ENCODE peak calls at places on chromosomes 3 and 15, in seven cellular contexts. A is osteoblast; M is CD8-positive, alpha-beta T cell; L is adrenal gland; R is endodermal cell; W is GM23248; J is pancreas. Y is an unnamed sample.

GRCh38 chr15:25525741-25526140 is 86.9 kb upstream of the UBE3A start:
- DNase-seq in W (peak; percentile 55), J (no peak), A (no peak), R (no peak), M (no peak), L (no peak), Y (no peak)

GRCh38 chr3:37480003-37480402 is 305.6 kb upstream of the LRRFIP2 start:
- DNase-seq in J (no peak), M (no peak), R (no peak), L (peak; percentile 70), A (no peak), W (no peak), Y (no peak)

GRCh38 chr15:83292317-83292716 is 7.9 kb upstream of the BNC1 start:
- DNase-seq in R (no peak), M (no peak), W (peak; percentile 90), A (no peak), J (no peak), L (no peak), Y (no peak)

GRCh38 chr3:127026661-127027060 is 43.7 kb downstream of the PLXNA1 start:
- DNase-seq in M (no peak), R (no peak), W (no peak), J (no peak), L (no peak), A (no peak), Y (no peak)

GRCh38 chr3:187807086-187807862 is 62.0 kb upstream of the BCL6 start:
- DNase-seq in M (no peak), L (no peak), W (peak; percentile 92), R (peak; percentile 5), A (no peak), J (no peak), Y (no peak)

GRCh38 chr3:172106989-172107388 is 67.6 kb downstream of the FNDC3B start:
- DNase-seq in J (no peak), A (no peak), W (no peak), R (no peak), M (peak; percentile 59), L (no peak), Y (peak; percentile 87)

GRCh38 chr15:100686021-100686724 is 83.8 kb downstream of the ASB7 start:
- DNase-seq in J (no peak), M (no peak), L (peak; percentile 39), R (no peak), A (peak; percentile 53), W (peak; percentile 78), Y (no peak)

GRCh38 chr15:27827336-27827735 is 271.8 kb downstream of the OCA2 start:
- DNase-seq in J (no peak), W (peak; percentile 76), M (no peak), L (no peak), A (no peak), R (no peak), Y (no peak)

GRCh38 chr3:159854500-159855124 is 134.0 kb upstream of the IL12A start:
- DNase-seq in J (no peak), R (no peak), M (no peak), L (no peak), A (peak; percentile 87), W (peak; percentile 95), Y (no peak)

GRCh38 chr3:160804762-160805161 is 48.7 kb downstream of the PPM1L start:
- DNase-seq in W (peak; percentile 3), L (peak; percentile 86), R (no peak), J (no peak), M (no peak), A (no peak), Y (no peak)

GRCh38 chr15:40721716-40722115 is 26.7 kb downstream of the RAD51 start:
- DNase-seq in M (no peak), R (no peak), J (no peak), A (no peak), W (no peak), L (no peak), Y (no peak)

GRCh38 chr3:160279657-160280056 is 54.4 kb downstream of the C3orf80 start:
- DNase-seq in J (no peak), W (no peak), L (no peak), M (no peak), R (peak; percentile 45), A (no peak), Y (no peak)

GRCh38 chr3:77051927-77052542 is 12.1 kb downstream of the ROBO2 start:
- DNase-seq in M (no peak), L (no peak), J (no peak), A (no peak), R (no peak), W (no peak), Y (no peak)

DNA sequence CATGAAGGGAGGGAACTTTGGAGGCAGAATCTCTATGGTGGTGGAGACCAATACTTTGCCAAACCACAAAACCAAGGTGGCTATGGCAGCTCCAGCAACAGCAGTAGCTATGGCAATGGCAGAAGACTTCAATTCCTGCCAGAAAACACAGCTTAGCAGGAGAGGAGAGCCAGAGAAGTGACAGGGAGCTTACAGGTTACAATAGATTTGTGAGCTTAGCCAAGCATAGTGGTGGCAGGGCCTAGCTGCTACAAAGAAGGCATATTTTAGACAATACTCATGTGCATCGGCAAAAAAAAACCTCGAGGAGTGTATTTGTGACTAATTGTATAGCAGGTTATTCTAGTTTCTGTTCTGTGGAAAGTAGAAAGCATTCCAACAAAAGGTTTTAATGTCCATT is 6.4 kb upstream of the CSTA start:
- DNase-seq in W (peak; percentile 9), A (no peak), J (no peak), M (no peak), L (no peak), R (no peak), Y (no peak)
- H3K4me1 ChIP-seq in W (peaks cover 3% of the 10 kb centered on the region), A (peaks cover 4% of the 10 kb centered on the region), J (no peaks in the 10 kb centered on the region), M (peaks cover 15% of the 10 kb centered on the region), L (no peaks in the 10 kb centered on the region), R (no peaks in the 10 kb centered on the region), Y (peaks cover 15% of the 10 kb centered on the region)

DNA sequence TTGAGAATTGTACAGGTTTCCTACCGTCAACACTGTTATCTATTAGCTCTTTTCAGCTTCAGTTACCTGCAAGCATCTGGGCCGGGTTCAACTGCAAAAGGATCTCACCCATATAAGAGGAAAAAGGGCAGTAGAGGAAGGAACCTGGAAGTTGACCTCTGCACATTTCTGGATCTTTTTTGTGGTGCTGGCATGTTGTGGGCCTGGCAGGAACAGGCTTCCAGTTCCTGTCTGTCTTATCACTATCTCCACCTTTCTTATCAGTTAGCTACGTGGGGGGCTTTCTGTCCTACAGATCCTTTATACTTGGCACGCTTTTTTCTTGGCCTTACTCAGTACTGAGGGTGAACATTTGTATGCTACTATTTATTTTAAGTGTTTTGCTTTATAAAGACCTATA is 42.2 kb upstream of the TJP1 start:
- DNase-seq in L (no peak), R (no peak), A (no peak), J (no peak), M (no peak), W (no peak), Y (no peak)
- H3K4me1 ChIP-seq in L (peaks cover 13% of the 10 kb centered on the region), R (peaks cover 5% of the 10 kb centered on the region), A (peaks cover 16% of the 10 kb centered on the region), J (peaks cover 8% of the 10 kb centered on the region), M (no peaks in the 10 kb centered on the region), W (peaks cover 17% of the 10 kb centered on the region), Y (no peaks in the 10 kb centered on the region)

GRCh38 chr3:56772926-56773587 is 28.7 kb downstream of the ARHGEF3 start:
- DNase-seq in M (no peak), A (no peak), R (no peak), W (peak; percentile 8), J (no peak), L (no peak), Y (no peak)
- H3K4me1 ChIP-seq in M (peaks cover 72% of the 10 kb centered on the region), A (peaks cover 5% of the 10 kb centered on the region), R (peaks cover 12% of the 10 kb centered on the region), W (no peaks in the 10 kb centered on the region), J (peaks cover 16% of the 10 kb centered on the region), L (peaks cover 67% of the 10 kb centered on the region), Y (peaks cover 64% of the 10 kb centered on the region)

GRCh38 chr3:182596673-182597410 is 196.5 kb upstream of the ATP11B start:
- DNase-seq in A (no peak), W (no peak), R (no peak), L (no peak), M (no peak), J (no peak), Y (no peak)

GRCh38 chr3:182605882-182606611 is 187.3 kb upstream of the ATP11B start:
- DNase-seq in M (no peak), R (no peak), J (no peak), L (no peak), W (no peak), A (no peak), Y (no peak)

GRCh38 chr3:182603501-182603900 is 189.8 kb upstream of the ATP11B start:
- DNase-seq in L (no peak), A (no peak), M (no peak), W (no peak), J (no peak), R (no peak), Y (no peak)

GRCh38 chr3:182597621-182598041 is 195.7 kb upstream of the ATP11B start:
- DNase-seq in R (no peak), L (no peak), M (no peak), J (no peak), W (peak; percentile 3), A (no peak), Y (no peak)

GRCh38 chr3:182601597-182601996 is 191.7 kb upstream of the ATP11B start:
- DNase-seq in J (no peak), L (no peak), M (no peak), W (no peak), A (no peak), R (no peak), Y (no peak)
- H3K4me1 ChIP-seq in J (no peaks in the 10 kb centered on the region), L (no peaks in the 10 kb centered on the region), M (no peaks in the 10 kb centered on the region), W (no peaks in the 10 kb centered on the region), A (no peaks in the 10 kb centered on the region), R (no peaks in the 10 kb centered on the region), Y (no peaks in the 10 kb centered on the region)

GRCh38 chr3:50167069-50167781 is 12.1 kb downstream of the SEMA3F start:
- DNase-seq in R (no peak), A (no peak), M (no peak), J (no peak), W (no peak), L (no peak), Y (no peak)

GRCh38 chr3:50169232-50169631 is 14.1 kb downstream of the SEMA3F start:
- DNase-seq in M (no peak), A (no peak), R (no peak), L (no peak), J (no peak), W (no peak), Y (no peak)

GRCh38 chr3:50168791-50169190 is 13.7 kb downstream of the SEMA3F start:
- DNase-seq in L (no peak), W (no peak), J (no peak), R (no peak), M (no peak), A (no peak), Y (no peak)

GRCh38 chr3:50168388-50168787 is 13.3 kb downstream of the SEMA3F start:
- DNase-seq in W (no peak), R (no peak), A (no peak), M (no peak), L (no peak), J (no peak), Y (no peak)

DNA sequence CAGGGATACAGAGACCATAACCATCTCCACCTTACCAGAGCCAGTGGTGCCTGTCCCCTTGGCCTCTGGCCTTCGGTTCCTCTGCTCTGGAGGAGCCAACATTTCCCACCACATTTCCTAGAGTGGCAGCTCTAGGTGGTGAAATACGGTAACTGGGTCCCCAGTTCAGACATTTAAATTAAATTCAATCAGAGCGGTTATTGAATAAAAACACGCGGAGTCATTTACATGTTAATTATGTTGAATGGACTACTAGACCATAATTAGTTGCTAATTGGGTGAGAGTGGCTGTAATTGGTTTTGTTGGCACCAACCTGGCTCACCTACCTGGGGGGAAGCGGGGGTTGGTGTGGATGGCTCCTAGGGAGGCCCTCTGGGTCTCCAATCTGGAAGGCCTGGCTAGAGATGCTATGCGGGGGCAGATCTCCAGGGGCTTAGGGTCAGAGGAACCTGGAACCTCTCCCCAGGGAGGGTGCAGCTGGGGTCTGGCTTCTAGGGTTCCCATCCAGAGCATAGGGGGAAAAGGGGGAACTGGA is 12.7 kb downstream of the SEMA3F start:
- DNase-seq in R (peak; percentile 63), J (no peak), W (no peak), M (no peak), A (no peak), L (no peak), Y (no peak)
- H3K4me1 ChIP-seq in R (peaks cover 22% of the 10 kb centered on the region), J (peaks cover 9% of the 10 kb centered on the region), W (peaks cover 30% of the 10 kb centered on the region), M (no peaks in the 10 kb centered on the region), A (peaks cover 59% of the 10 kb centered on the region), L (peaks cover 24% of the 10 kb centered on the region), Y (no peaks in the 10 kb centered on the region)